ENCODE peak calls at places on chromosome 20, in eight cellular contexts. F, T, P, V, H, D, M and O are unnamed samples.

GRCh38 chr20:37471741-37472235 is 49.3 kb upstream of the NNAT start:
- DNase-seq in F (no peak), T (no peak), P (no peak), V (no peak), H (no peak), D (no peak), M (no peak), O (no peak)

GRCh38 chr20:31560900-31561598 is 44.0 kb upstream of the ID1 start:
- DNase-seq in F (no peak), T (no peak), P (no peak), V (peak), H (peak), D (no peak), M (no peak), O (no peak)

GRCh38 chr20:63697357-63697867 is 960 bp downstream of the TNFRSF6B start:
- DNase-seq in F (no peak), T (no peak), P (no peak), V (no peak), H (peak), D (peak), M (no peak), O (no peak)

GRCh38 chr20:63381781-63382431 is 20.8 kb upstream of the CHRNA4 start:
- DNase-seq in F (no peak), T (peak), P (peak), V (no peak), H (peak), D (peak), M (no peak), O (no peak)

GRCh38 chr20:47502271-47502730 is 614 bp downstream of the NCOA3 start:
- DNase-seq in F (no peak), T (no peak), P (no peak), V (peak), H (no peak), D (peak), M (no peak), O (peak)

GRCh38 chr20:62609811-62610757 is 32.2 kb upstream of the SLCO4A1 start:
- DNase-seq in F (no peak), T (no peak), P (no peak), V (no peak), H (no peak), D (no peak), M (no peak), O (no peak)

GRCh38 chr20:58630063-58630462 is 21.0 kb upstream of the STX16 start:
- DNase-seq in F (no peak), T (no peak), P (no peak), V (peak), H (peak), D (no peak), M (no peak), O (no peak)

GRCh38 chr20:41467690-41468089 is 101.1 kb upstream of the EMILIN3 start:
- DNase-seq in F (no peak), T (no peak), P (no peak), V (no peak), H (no peak), D (no peak), M (no peak), O (no peak)

GRCh38 chr20:43386878-43387277 is 70.8 kb upstream of the SRSF6 start:
- DNase-seq in F (no peak), T (no peak), P (no peak), V (no peak), H (no peak), D (no peak), M (no peak), O (peak)

GRCh38 chr20:25461766-25462165 is 54.3 kb downstream of the GINS1 start:
- DNase-seq in F (no peak), T (no peak), P (peak), V (no peak), H (no peak), D (no peak), M (no peak), O (peak)

GRCh38 chr20:62142252-62143117 is 709 bp downstream of the PSMA7 start:
- DNase-seq in F (no peak), T (peak), P (no peak), V (no peak), H (no peak), D (peak), M (no peak), O (peak)

GRCh38 chr20:24705486-24705885 is 236.1 kb downstream of the SYNDIG1 start:
- DNase-seq in F (no peak), T (no peak), P (no peak), V (no peak), H (no peak), D (no peak), M (no peak), O (no peak)

GRCh38 chr20:20364747-20365558 is 3.0 kb upstream of the INSM1 start:
- DNase-seq in F (no peak), T (peak), P (no peak), V (no peak), H (no peak), D (no peak), M (no peak), O (no peak)

GRCh38 chr20:21099653-21100589 is 6.2 kb downstream of the LINC00237 start:
- DNase-seq in F (peak), T (peak), P (peak), V (peak), H (no peak), D (peak), M (no peak), O (peak)

GRCh38 chr20:63533388-63533787 is 3.8 kb downstream of the PTK6 start:
- DNase-seq in F (no peak), T (no peak), P (no peak), V (no peak), H (no peak), D (no peak), M (peak), O (no peak)

GRCh38 chr20:57547250-57547649 is 13.7 kb upstream of the PCK1 start:
- DNase-seq in F (no peak), T (no peak), P (no peak), V (peak), H (no peak), D (no peak), M (no peak), O (no peak)

GRCh38 chr20:47127986-47128385 is 228.5 kb downstream of the ZMYND8 start:
- DNase-seq in F (no peak), T (no peak), P (no peak), V (no peak), H (no peak), D (peak), M (no peak), O (no peak)

GRCh38 chr20:36311854-36312723 is 6.0 kb downstream of the DLGAP4 start:
- DNase-seq in F (no peak), T (no peak), P (no peak), V (no peak), H (no peak), D (no peak), M (no peak), O (no peak)

GRCh38 chr20:37042986-37043972 is 52.5 kb downstream of the RBL1 start:
- DNase-seq in F (no peak), T (peak), P (peak), V (no peak), H (no peak), D (no peak), M (no peak), O (peak)

GRCh38 chr20:37734228-37734980 is 40.6 kb downstream of the CTNNBL1 start:
- DNase-seq in F (no peak), T (no peak), P (no peak), V (peak), H (no peak), D (no peak), M (no peak), O (peak)

GRCh38 chr20:45095753-45096371 is 5.1 kb downstream of the KCNS1 start:
- DNase-seq in F (no peak), T (peak), P (peak), V (peak), H (peak), D (peak), M (peak), O (peak)